ENCODE peak calls at places on chromosomes 6 and 20, in seven cellular contexts. G, X, H, J, Y, U and N are unnamed samples.

GRCh38 chr6:146545608-146546007 is 2.0 kb downstream of the RAB32 start:
- DNase-seq in G (peak; percentile 53), X (peak; percentile 44), J (no peak), H (no peak), U (no peak), Y (no peak), N (no peak)

GRCh38 chr6:106574729-106575458 is 54.4 kb downstream of the RTN4IP1 start:
- DNase-seq in H (no peak), J (no peak), G (peak; percentile 69), X (peak; percentile 29), Y (no peak), U (no peak), N (no peak)

GRCh38 chr6:136209496-136209895 is 40.6 kb downstream of the MTFR2 start:
- DNase-seq in G (no peak), J (no peak), Y (no peak), X (no peak), H (no peak), U (no peak), N (no peak)

GRCh38 chr6:140441256-140441655 is 1066.8 kb upstream of the CITED2 start:
- DNase-seq in U (no peak), Y (peak; percentile 66), X (no peak), H (no peak), G (peak; percentile 71), J (peak; percentile 68), N (no peak)

GRCh38 chr6:35047265-35048011 is 93.7 kb downstream of the TCP11 start:
- DNase-seq in U (no peak), H (no peak), X (peak; percentile 38), J (peak; percentile 45), G (peak; percentile 79), Y (peak; percentile 71), N (no peak)

GRCh38 chr20:63070771-63071540 is 64.2 kb upstream of the BHLHE23 start:
- DNase-seq in H (no peak), Y (peak; percentile 51), G (no peak), U (no peak), X (no peak), J (peak; percentile 25), N (no peak)

GRCh38 chr6:14102330-14102729 is 15.2 kb upstream of the CD83 start:
- DNase-seq in G (no peak), X (no peak), H (no peak), Y (no peak), U (no peak), J (no peak), N (no peak)

GRCh38 chr6:100504786-100505737 is 40.3 kb upstream of the SIM1 start:
- DNase-seq in H (no peak), Y (no peak), J (no peak), G (peak; percentile 80), U (no peak), X (peak; percentile 62), N (no peak)

GRCh38 chr6:157631388-157631787 is 191.7 kb upstream of the SNX9 start:
- DNase-seq in H (no peak), Y (peak; percentile 8), X (peak; percentile 8), G (no peak), U (no peak), J (no peak), N (no peak)

GRCh38 chr6:3324262-3324942 is 65.7 kb downstream of the PSMG4 start:
- DNase-seq in X (peak; percentile 52), H (peak; percentile 23), U (no peak), Y (no peak), G (peak; percentile 81), J (no peak), N (no peak)

GRCh38 chr6:5766260-5766659 is 240.5 kb downstream of the NRN1 start:
- DNase-seq in X (no peak), H (no peak), Y (no peak), J (no peak), G (no peak), U (no peak), N (no peak)
- TF ChIP-seq CTCF in X (peak; percentile 44), H (no peak), Y (no peak), J (no peak), G (peak; percentile 34), U (no peak), N (no peak)

GRCh38 chr6:131950767-131951575 is at the start of gene CCN2:
- DNase-seq in U (peak; percentile 77), Y (peak; percentile 95), X (peak; percentile 100), H (peak; percentile 86), G (peak; percentile 99), J (peak; percentile 81), N (peak; percentile 86)

GRCh38 chr6:131948692-131949614 is 2.2 kb downstream of the CCN2 start:
- DNase-seq in X (peak; percentile 63), J (no peak), H (peak; percentile 53), U (no peak), Y (peak; percentile 80), G (peak; percentile 92), N (no peak)

GRCh38 chr6:131951576-131952230 is 531 bp upstream of the CCN2 start:
- DNase-seq in X (no peak), G (no peak), H (no peak), Y (no peak), U (no peak), J (no peak), N (no peak)

GRCh38 chr6:131949615-131949908 is 1.6 kb downstream of the CCN2 start:
- DNase-seq in Y (no peak), H (no peak), X (peak; percentile 89), G (no peak), U (no peak), J (no peak), N (no peak)

GRCh38 chr6:131949909-131950766 is 1.0 kb downstream of the CCN2 start:
- DNase-seq in H (peak; percentile 82), J (peak; percentile 81), U (peak; percentile 71), Y (peak; percentile 92), X (peak; percentile 81), G (peak; percentile 96), N (peak; percentile 74)
- TF ChIP-seq CTCF in H (peak; percentile 62), J (peak; percentile 42), U (peak; percentile 37), Y (peak; percentile 71), X (peak; percentile 63), G (peak; percentile 43), N (peak; percentile 64)

DNA sequence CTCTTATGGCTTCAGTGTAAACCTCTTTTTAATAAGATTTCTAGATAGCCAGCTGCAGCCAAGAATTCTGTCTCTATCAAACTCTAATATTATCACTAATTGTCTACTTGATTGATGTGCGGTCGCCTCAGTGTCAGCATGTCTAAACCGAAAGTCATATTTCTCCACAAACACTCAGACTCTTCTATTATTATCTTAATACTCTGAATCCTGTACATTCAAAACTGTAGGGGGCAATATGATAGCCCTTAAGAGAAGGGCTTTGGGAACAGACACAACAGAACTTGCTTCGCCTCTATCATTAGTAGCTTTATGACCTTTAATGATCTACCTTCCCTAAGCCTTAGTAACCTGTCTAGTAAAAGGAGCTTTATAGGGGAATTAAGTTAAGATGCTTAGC is 379.7 kb upstream of the PTCHD4 start:
- DNase-seq in H (no peak), G (no peak), J (no peak), U (no peak), Y (no peak), X (no peak), N (no peak)
- TF ChIP-seq CTCF in H (no peak), G (no peak), J (no peak), U (no peak), Y (no peak), X (no peak), N (no peak)

DNA sequence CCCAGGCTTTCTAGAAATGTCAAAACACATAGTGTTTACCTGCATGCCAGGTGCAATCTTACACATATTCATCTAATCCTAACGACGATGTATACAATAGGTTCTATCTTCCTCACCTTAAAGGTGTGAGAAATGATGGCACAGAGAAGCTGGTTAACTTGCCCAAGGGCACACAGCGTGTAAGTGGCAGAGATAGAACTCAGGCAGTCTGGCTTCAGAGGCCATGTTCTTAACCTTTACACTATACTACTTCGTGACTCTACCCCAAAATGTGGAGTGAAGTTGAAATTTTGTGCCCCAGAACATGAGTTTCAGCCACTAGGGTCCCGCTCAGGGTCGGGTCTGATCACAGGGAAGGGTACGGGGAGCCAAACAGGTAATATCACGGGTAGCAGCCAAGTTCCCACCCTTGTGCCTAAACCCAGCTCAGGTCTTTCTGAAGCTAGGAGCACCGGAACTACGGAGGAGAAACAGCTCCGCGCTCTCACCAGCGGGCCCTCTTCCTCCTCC is 523 bp downstream of the VPS52 start:
- DNase-seq in G (no peak), H (no peak), Y (peak; percentile 58), J (no peak), X (no peak), U (no peak), N (no peak)
- TF ChIP-seq CTCF in G (no peak), H (no peak), Y (no peak), J (peak; percentile 13), X (no peak), U (peak; percentile 25), N (peak; percentile 28)

GRCh38 chr6:154167163-154167562 is 128.1 kb downstream of the OPRM1 start:
- DNase-seq in Y (no peak), X (no peak), U (no peak), G (no peak), J (no peak), H (no peak), N (no peak)

GRCh38 chr6:154169193-154169847 is 130.3 kb downstream of the OPRM1 start:
- DNase-seq in H (no peak), J (no peak), U (no peak), G (peak; percentile 7), Y (no peak), X (no peak), N (no peak)

GRCh38 chr6:154164397-154164796 is 125.4 kb downstream of the OPRM1 start:
- DNase-seq in G (peak; percentile 95), H (peak; percentile 69), U (no peak), J (no peak), X (peak; percentile 74), Y (peak; percentile 71), N (no peak)

GRCh38 chr6:154165488-154165887 is 126.4 kb downstream of the OPRM1 start:
- DNase-seq in H (no peak), U (no peak), X (no peak), J (no peak), G (no peak), Y (no peak), N (no peak)

DNA sequence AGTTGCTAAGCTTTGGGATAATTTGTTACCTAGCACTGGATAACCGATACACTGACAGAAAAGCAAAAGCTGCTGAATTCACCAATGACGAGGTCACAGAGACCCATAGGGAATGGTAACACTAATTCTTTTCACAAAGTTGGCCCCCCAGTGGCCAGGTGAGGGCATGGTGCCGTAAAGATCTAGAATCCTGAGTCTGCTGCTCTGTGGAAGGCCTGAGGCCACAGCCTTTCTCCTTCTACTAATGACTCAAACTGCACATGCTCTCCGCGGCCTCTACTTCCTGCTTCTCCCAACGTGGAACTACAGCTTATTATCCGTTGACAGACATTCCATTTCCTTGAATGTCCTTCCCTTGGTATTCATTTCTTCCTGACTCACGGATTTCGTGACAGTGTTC is 127.1 kb downstream of the OPRM1 start:
- DNase-seq in Y (no peak), J (no peak), U (no peak), G (no peak), X (no peak), H (no peak), N (no peak)
- TF ChIP-seq CTCF in Y (no peak), J (no peak), U (no peak), G (no peak), X (no peak), H (no peak), N (peak; percentile 21)

GRCh38 chr20:57590485-57591288 is 29.5 kb downstream of the ZBP1 start:
- DNase-seq in J (no peak), Y (peak; percentile 52), H (no peak), U (no peak), G (no peak), X (no peak), N (no peak)
- TF ChIP-seq CTCF in J (no peak), Y (no peak), H (no peak), U (no peak), G (no peak), X (no peak), N (no peak)

GRCh38 chr6:108868551-108869145 is 20.4 kb downstream of the ARMC2 start:
- DNase-seq in U (no peak), G (peak; percentile 22), Y (no peak), X (no peak), J (no peak), H (no peak), N (no peak)
- TF ChIP-seq CTCF in U (no peak), G (no peak), Y (no peak), X (no peak), J (no peak), H (no peak), N (no peak)